ENCODE peak calls at places on chromosomes 7 and 10, in nine cellular contexts. One of them, this sample, is unnamed.
A peak's percentile ranks its signal among the peaks of the same experiment; 100 is the strongest.

GRCh38 chr10:93436577-93436976 is 45.6 kb downstream of the MYOF start:
- DNase-seq in T-helper 2 cell: no peak
- DNase-seq in heart left ventricle: no peak
- DNase-seq in stimulated activated CD8-positive, alpha-beta memory T cell treated with anti-CD3 and anti-CD28 coated beads, Interleukin-15, amount 100 ng/mL, for 1 hour: no peak
- DNase-seq in ovary: peak; percentile 69
- DNase-seq in NCI-H187: no peak
- DNase-seq in activated CD4-positive, alpha-beta T cell treated with anti-CD3 and anti-CD28 coated beads for 48 hours: no peak
- DNase-seq in activated T-cell treated with anti-CD3 and anti-CD28 coated beads for 1 hour: no peak
- DNase-seq in neuronal stem cell: no peak
- DNase-seq in this sample: no peak

GRCh38 chr7:127886248-127886647 is 145.0 kb downstream of the LRRC4 start:
- DNase-seq in ovary: no peak
- DNase-seq in stimulated activated CD8-positive, alpha-beta memory T cell treated with anti-CD3 and anti-CD28 coated beads, Interleukin-15, amount 100 ng/mL, for 1 hour: no peak
- DNase-seq in activated CD4-positive, alpha-beta T cell treated with anti-CD3 and anti-CD28 coated beads for 48 hours: no peak
- DNase-seq in T-helper 2 cell: no peak
- DNase-seq in NCI-H187: no peak
- DNase-seq in heart left ventricle: no peak
- DNase-seq in neuronal stem cell: no peak
- DNase-seq in activated T-cell treated with anti-CD3 and anti-CD28 coated beads for 1 hour: no peak
- DNase-seq in this sample: no peak

GRCh38 chr10:99394256-99394655 is 36.2 kb downstream of the GOT1 start:
- DNase-seq in NCI-H187: no peak
- DNase-seq in T-helper 2 cell: no peak
- DNase-seq in stimulated activated CD8-positive, alpha-beta memory T cell treated with anti-CD3 and anti-CD28 coated beads, Interleukin-15, amount 100 ng/mL, for 1 hour: no peak
- DNase-seq in ovary: no peak
- DNase-seq in heart left ventricle: no peak
- DNase-seq in activated T-cell treated with anti-CD3 and anti-CD28 coated beads for 1 hour: no peak
- DNase-seq in neuronal stem cell: no peak
- DNase-seq in activated CD4-positive, alpha-beta T cell treated with anti-CD3 and anti-CD28 coated beads for 48 hours: no peak
- DNase-seq in this sample: no peak

GRCh38 chr7:20665096-20665495 is 49.6 kb downstream of the ABCB5 start:
- DNase-seq in neuronal stem cell: no peak
- DNase-seq in stimulated activated CD8-positive, alpha-beta memory T cell treated with anti-CD3 and anti-CD28 coated beads, Interleukin-15, amount 100 ng/mL, for 1 hour: no peak
- DNase-seq in NCI-H187: no peak
- DNase-seq in ovary: no peak
- DNase-seq in T-helper 2 cell: no peak
- DNase-seq in activated T-cell treated with anti-CD3 and anti-CD28 coated beads for 1 hour: no peak
- DNase-seq in heart left ventricle: no peak
- DNase-seq in activated CD4-positive, alpha-beta T cell treated with anti-CD3 and anti-CD28 coated beads for 48 hours: no peak
- DNase-seq in this sample: no peak

GRCh38 chr7:43878867-43879266 is 9.6 kb upstream of the MRPS24 start:
- DNase-seq in activated CD4-positive, alpha-beta T cell treated with anti-CD3 and anti-CD28 coated beads for 48 hours: no peak
- DNase-seq in heart left ventricle: no peak
- DNase-seq in neuronal stem cell: no peak
- DNase-seq in stimulated activated CD8-positive, alpha-beta memory T cell treated with anti-CD3 and anti-CD28 coated beads, Interleukin-15, amount 100 ng/mL, for 1 hour: no peak
- DNase-seq in activated T-cell treated with anti-CD3 and anti-CD28 coated beads for 1 hour: no peak
- DNase-seq in T-helper 2 cell: no peak
- DNase-seq in NCI-H187: no peak
- DNase-seq in ovary: no peak
- DNase-seq in this sample: no peak

GRCh38 chr7:157211710-157212109 is 73.0 kb downstream of the UBE3C start:
- DNase-seq in T-helper 2 cell: no peak
- DNase-seq in activated CD4-positive, alpha-beta T cell treated with anti-CD3 and anti-CD28 coated beads for 48 hours: no peak
- DNase-seq in activated T-cell treated with anti-CD3 and anti-CD28 coated beads for 1 hour: no peak
- DNase-seq in heart left ventricle: no peak
- DNase-seq in ovary: no peak
- DNase-seq in NCI-H187: peak; percentile 37
- DNase-seq in stimulated activated CD8-positive, alpha-beta memory T cell treated with anti-CD3 and anti-CD28 coated beads, Interleukin-15, amount 100 ng/mL, for 1 hour: no peak
- DNase-seq in neuronal stem cell: no peak
- DNase-seq in this sample: no peak

GRCh38 chr7:154931906-154932305 is 71.0 kb downstream of the PAXIP1 start:
- DNase-seq in heart left ventricle: no peak
- DNase-seq in NCI-H187: no peak
- DNase-seq in neuronal stem cell: no peak
- DNase-seq in T-helper 2 cell: no peak
- DNase-seq in activated CD4-positive, alpha-beta T cell treated with anti-CD3 and anti-CD28 coated beads for 48 hours: no peak
- DNase-seq in ovary: no peak
- DNase-seq in stimulated activated CD8-positive, alpha-beta memory T cell treated with anti-CD3 and anti-CD28 coated beads, Interleukin-15, amount 100 ng/mL, for 1 hour: no peak
- DNase-seq in activated T-cell treated with anti-CD3 and anti-CD28 coated beads for 1 hour: no peak
- DNase-seq in this sample: no peak

GRCh38 chr10:79165068-79165467 is 96.3 kb downstream of the ZMIZ1 start:
- DNase-seq in NCI-H187: no peak
- DNase-seq in heart left ventricle: no peak
- DNase-seq in T-helper 2 cell: no peak
- DNase-seq in neuronal stem cell: no peak
- DNase-seq in ovary: no peak
- DNase-seq in stimulated activated CD8-positive, alpha-beta memory T cell treated with anti-CD3 and anti-CD28 coated beads, Interleukin-15, amount 100 ng/mL, for 1 hour: no peak
- DNase-seq in activated CD4-positive, alpha-beta T cell treated with anti-CD3 and anti-CD28 coated beads for 48 hours: no peak
- DNase-seq in activated T-cell treated with anti-CD3 and anti-CD28 coated beads for 1 hour: no peak
- DNase-seq in this sample: no peak

GRCh38 chr7:53059591-53059990 is 24.2 kb downstream of the POM121L12 start:
- DNase-seq in neuronal stem cell: no peak
- DNase-seq in activated T-cell treated with anti-CD3 and anti-CD28 coated beads for 1 hour: no peak
- DNase-seq in activated CD4-positive, alpha-beta T cell treated with anti-CD3 and anti-CD28 coated beads for 48 hours: no peak
- DNase-seq in heart left ventricle: no peak
- DNase-seq in stimulated activated CD8-positive, alpha-beta memory T cell treated with anti-CD3 and anti-CD28 coated beads, Interleukin-15, amount 100 ng/mL, for 1 hour: no peak
- DNase-seq in ovary: no peak
- DNase-seq in T-helper 2 cell: no peak
- DNase-seq in NCI-H187: no peak
- DNase-seq in this sample: no peak

GRCh38 chr10:115093776-115094361 is 704 bp downstream of the ATRNL1 start:
- DNase-seq in activated CD4-positive, alpha-beta T cell treated with anti-CD3 and anti-CD28 coated beads for 48 hours: peak; percentile 17
- DNase-seq in neuronal stem cell: peak; percentile 20
- DNase-seq in stimulated activated CD8-positive, alpha-beta memory T cell treated with anti-CD3 and anti-CD28 coated beads, Interleukin-15, amount 100 ng/mL, for 1 hour: no peak
- DNase-seq in ovary: peak; percentile 52
- DNase-seq in NCI-H187: no peak
- DNase-seq in activated T-cell treated with anti-CD3 and anti-CD28 coated beads for 1 hour: no peak
- DNase-seq in heart left ventricle: no peak
- DNase-seq in T-helper 2 cell: no peak
- DNase-seq in this sample: no peak

GRCh38 chr7:5064391-5065106 is 18.9 kb downstream of the RBAK start:
- DNase-seq in ovary: no peak
- DNase-seq in stimulated activated CD8-positive, alpha-beta memory T cell treated with anti-CD3 and anti-CD28 coated beads, Interleukin-15, amount 100 ng/mL, for 1 hour: no peak
- DNase-seq in activated T-cell treated with anti-CD3 and anti-CD28 coated beads for 1 hour: no peak
- DNase-seq in neuronal stem cell: no peak
- DNase-seq in activated CD4-positive, alpha-beta T cell treated with anti-CD3 and anti-CD28 coated beads for 48 hours: no peak
- DNase-seq in heart left ventricle: no peak
- DNase-seq in T-helper 2 cell: no peak
- DNase-seq in NCI-H187: no peak
- DNase-seq in this sample: no peak

GRCh38 chr7:118477026-118477425 is 252.5 kb downstream of the ANKRD7 start:
- DNase-seq in NCI-H187: no peak
- DNase-seq in stimulated activated CD8-positive, alpha-beta memory T cell treated with anti-CD3 and anti-CD28 coated beads, Interleukin-15, amount 100 ng/mL, for 1 hour: no peak
- DNase-seq in T-helper 2 cell: no peak
- DNase-seq in neuronal stem cell: no peak
- DNase-seq in heart left ventricle: no peak
- DNase-seq in activated CD4-positive, alpha-beta T cell treated with anti-CD3 and anti-CD28 coated beads for 48 hours: no peak
- DNase-seq in ovary: no peak
- DNase-seq in activated T-cell treated with anti-CD3 and anti-CD28 coated beads for 1 hour: no peak
- DNase-seq in this sample: no peak

GRCh38 chr10:95330966-95331453 is 40.2 kb upstream of the PDLIM1 start:
- DNase-seq in activated T-cell treated with anti-CD3 and anti-CD28 coated beads for 1 hour: no peak
- DNase-seq in heart left ventricle: no peak
- DNase-seq in activated CD4-positive, alpha-beta T cell treated with anti-CD3 and anti-CD28 coated beads for 48 hours: no peak
- DNase-seq in ovary: no peak
- DNase-seq in neuronal stem cell: no peak
- DNase-seq in stimulated activated CD8-positive, alpha-beta memory T cell treated with anti-CD3 and anti-CD28 coated beads, Interleukin-15, amount 100 ng/mL, for 1 hour: no peak
- DNase-seq in T-helper 2 cell: no peak
- DNase-seq in NCI-H187: no peak
- DNase-seq in this sample: no peak

GRCh38 chr7:767941-768729 is 41.1 kb upstream of the PRKAR1B start:
- DNase-seq in stimulated activated CD8-positive, alpha-beta memory T cell treated with anti-CD3 and anti-CD28 coated beads, Interleukin-15, amount 100 ng/mL, for 1 hour: no peak
- DNase-seq in T-helper 2 cell: peak; percentile 28
- DNase-seq in neuronal stem cell: no peak
- DNase-seq in heart left ventricle: peak; percentile 60
- DNase-seq in ovary: peak; percentile 88
- DNase-seq in activated T-cell treated with anti-CD3 and anti-CD28 coated beads for 1 hour: no peak
- DNase-seq in activated CD4-positive, alpha-beta T cell treated with anti-CD3 and anti-CD28 coated beads for 48 hours: peak; percentile 54
- DNase-seq in NCI-H187: peak; percentile 78
- DNase-seq in this sample: no peak

GRCh38 chr7:154892459-154892858 is 110.5 kb downstream of the PAXIP1 start:
- DNase-seq in neuronal stem cell: no peak
- DNase-seq in NCI-H187: no peak
- DNase-seq in stimulated activated CD8-positive, alpha-beta memory T cell treated with anti-CD3 and anti-CD28 coated beads, Interleukin-15, amount 100 ng/mL, for 1 hour: no peak
- DNase-seq in ovary: no peak
- DNase-seq in T-helper 2 cell: no peak
- DNase-seq in activated T-cell treated with anti-CD3 and anti-CD28 coated beads for 1 hour: no peak
- DNase-seq in heart left ventricle: no peak
- DNase-seq in activated CD4-positive, alpha-beta T cell treated with anti-CD3 and anti-CD28 coated beads for 48 hours: peak; percentile 9
- DNase-seq in this sample: no peak

GRCh38 chr7:153386581-153386980 is 627.0 kb downstream of the ACTR3B start:
- DNase-seq in neuronal stem cell: no peak
- DNase-seq in activated CD4-positive, alpha-beta T cell treated with anti-CD3 and anti-CD28 coated beads for 48 hours: no peak
- DNase-seq in T-helper 2 cell: no peak
- DNase-seq in heart left ventricle: no peak
- DNase-seq in stimulated activated CD8-positive, alpha-beta memory T cell treated with anti-CD3 and anti-CD28 coated beads, Interleukin-15, amount 100 ng/mL, for 1 hour: no peak
- DNase-seq in NCI-H187: no peak
- DNase-seq in ovary: no peak
- DNase-seq in activated T-cell treated with anti-CD3 and anti-CD28 coated beads for 1 hour: no peak
- DNase-seq in this sample: no peak

GRCh38 chr10:132911712-132912097 is 30.7 kb downstream of the CFAP46 start:
- DNase-seq in heart left ventricle: no peak
- DNase-seq in stimulated activated CD8-positive, alpha-beta memory T cell treated with anti-CD3 and anti-CD28 coated beads, Interleukin-15, amount 100 ng/mL, for 1 hour: no peak
- DNase-seq in neuronal stem cell: no peak
- DNase-seq in NCI-H187: no peak
- DNase-seq in ovary: no peak
- DNase-seq in activated CD4-positive, alpha-beta T cell treated with anti-CD3 and anti-CD28 coated beads for 48 hours: no peak
- DNase-seq in T-helper 2 cell: no peak
- DNase-seq in activated T-cell treated with anti-CD3 and anti-CD28 coated beads for 1 hour: no peak
- DNase-seq in this sample: no peak

GRCh38 chr7:98911936-98912335 is 33.6 kb downstream of the TRRAP start:
- DNase-seq in T-helper 2 cell: no peak
- DNase-seq in ovary: no peak
- DNase-seq in NCI-H187: no peak
- DNase-seq in activated T-cell treated with anti-CD3 and anti-CD28 coated beads for 1 hour: no peak
- DNase-seq in neuronal stem cell: no peak
- DNase-seq in activated CD4-positive, alpha-beta T cell treated with anti-CD3 and anti-CD28 coated beads for 48 hours: no peak
- DNase-seq in stimulated activated CD8-positive, alpha-beta memory T cell treated with anti-CD3 and anti-CD28 coated beads, Interleukin-15, amount 100 ng/mL, for 1 hour: no peak
- DNase-seq in heart left ventricle: no peak
- DNase-seq in this sample: no peak

GRCh38 chr10:69663548-69663947 is 33.5 kb downstream of the FAM241B start:
- DNase-seq in neuronal stem cell: no peak
- DNase-seq in stimulated activated CD8-positive, alpha-beta memory T cell treated with anti-CD3 and anti-CD28 coated beads, Interleukin-15, amount 100 ng/mL, for 1 hour: no peak
- DNase-seq in activated T-cell treated with anti-CD3 and anti-CD28 coated beads for 1 hour: no peak
- DNase-seq in NCI-H187: no peak
- DNase-seq in T-helper 2 cell: no peak
- DNase-seq in activated CD4-positive, alpha-beta T cell treated with anti-CD3 and anti-CD28 coated beads for 48 hours: no peak
- DNase-seq in ovary: no peak
- DNase-seq in heart left ventricle: no peak
- DNase-seq in this sample: no peak

GRCh38 chr10:62818426-62819011 is 2.4 kb upstream of the EGR2 start:
- DNase-seq in activated T-cell treated with anti-CD3 and anti-CD28 coated beads for 1 hour: peak; percentile 42
- DNase-seq in NCI-H187: no peak
- DNase-seq in T-helper 2 cell: peak; percentile 27
- DNase-seq in stimulated activated CD8-positive, alpha-beta memory T cell treated with anti-CD3 and anti-CD28 coated beads, Interleukin-15, amount 100 ng/mL, for 1 hour: no peak
- DNase-seq in heart left ventricle: peak; percentile 44
- DNase-seq in ovary: no peak
- DNase-seq in activated CD4-positive, alpha-beta T cell treated with anti-CD3 and anti-CD28 coated beads for 48 hours: peak; percentile 76
- DNase-seq in neuronal stem cell: peak; percentile 53
- DNase-seq in this sample: peak; percentile 47

GRCh38 chr10:4352566-4352961 is 473.4 kb upstream of the AKR1E2 start:
- DNase-seq in activated CD4-positive, alpha-beta T cell treated with anti-CD3 and anti-CD28 coated beads for 48 hours: no peak
- DNase-seq in heart left ventricle: peak; percentile 40
- DNase-seq in neuronal stem cell: no peak
- DNase-seq in NCI-H187: no peak
- DNase-seq in stimulated activated CD8-positive, alpha-beta memory T cell treated with anti-CD3 and anti-CD28 coated beads, Interleukin-15, amount 100 ng/mL, for 1 hour: no peak
- DNase-seq in activated T-cell treated with anti-CD3 and anti-CD28 coated beads for 1 hour: no peak
- DNase-seq in ovary: no peak
- DNase-seq in T-helper 2 cell: no peak
- DNase-seq in this sample: no peak

GRCh38 chr10:112732277-112732891 is 217.7 kb upstream of the TCF7L2 start:
- DNase-seq in neuronal stem cell: peak; percentile 57
- DNase-seq in ovary: no peak
- DNase-seq in activated CD4-positive, alpha-beta T cell treated with anti-CD3 and anti-CD28 coated beads for 48 hours: no peak
- DNase-seq in heart left ventricle: peak; percentile 37
- DNase-seq in stimulated activated CD8-positive, alpha-beta memory T cell treated with anti-CD3 and anti-CD28 coated beads, Interleukin-15, amount 100 ng/mL, for 1 hour: no peak
- DNase-seq in NCI-H187: peak; percentile 28
- DNase-seq in T-helper 2 cell: no peak
- DNase-seq in activated T-cell treated with anti-CD3 and anti-CD28 coated beads for 1 hour: no peak
- DNase-seq in this sample: no peak

GRCh38 chr10:114584419-114584818 is 73.7 kb downstream of the ABLIM1 start:
- DNase-seq in activated T-cell treated with anti-CD3 and anti-CD28 coated beads for 1 hour: no peak
- DNase-seq in stimulated activated CD8-positive, alpha-beta memory T cell treated with anti-CD3 and anti-CD28 coated beads, Interleukin-15, amount 100 ng/mL, for 1 hour: no peak
- DNase-seq in ovary: no peak
- DNase-seq in heart left ventricle: no peak
- DNase-seq in T-helper 2 cell: no peak
- DNase-seq in NCI-H187: no peak
- DNase-seq in activated CD4-positive, alpha-beta T cell treated with anti-CD3 and anti-CD28 coated beads for 48 hours: no peak
- DNase-seq in neuronal stem cell: no peak
- DNase-seq in this sample: no peak

GRCh38 chr10:61063911-61064310 is 119.9 kb upstream of the RHOBTB1 start:
- DNase-seq in NCI-H187: no peak
- DNase-seq in activated CD4-positive, alpha-beta T cell treated with anti-CD3 and anti-CD28 coated beads for 48 hours: no peak
- DNase-seq in neuronal stem cell: no peak
- DNase-seq in stimulated activated CD8-positive, alpha-beta memory T cell treated with anti-CD3 and anti-CD28 coated beads, Interleukin-15, amount 100 ng/mL, for 1 hour: no peak
- DNase-seq in activated T-cell treated with anti-CD3 and anti-CD28 coated beads for 1 hour: no peak
- DNase-seq in heart left ventricle: no peak
- DNase-seq in T-helper 2 cell: no peak
- DNase-seq in ovary: no peak
- DNase-seq in this sample: no peak

GRCh38 chr7:45881759-45882464 is 6.4 kb upstream of the IGFBP1 start:
- DNase-seq in activated CD4-positive, alpha-beta T cell treated with anti-CD3 and anti-CD28 coated beads for 48 hours: no peak
- DNase-seq in stimulated activated CD8-positive, alpha-beta memory T cell treated with anti-CD3 and anti-CD28 coated beads, Interleukin-15, amount 100 ng/mL, for 1 hour: no peak
- DNase-seq in ovary: peak; percentile 27
- DNase-seq in T-helper 2 cell: no peak
- DNase-seq in NCI-H187: no peak
- DNase-seq in activated T-cell treated with anti-CD3 and anti-CD28 coated beads for 1 hour: no peak
- DNase-seq in neuronal stem cell: no peak
- DNase-seq in heart left ventricle: no peak
- DNase-seq in this sample: no peak

GRCh38 chr7:157097569-157097968 is 41.2 kb upstream of the UBE3C start:
- DNase-seq in neuronal stem cell: no peak
- DNase-seq in ovary: no peak
- DNase-seq in activated T-cell treated with anti-CD3 and anti-CD28 coated beads for 1 hour: no peak
- DNase-seq in activated CD4-positive, alpha-beta T cell treated with anti-CD3 and anti-CD28 coated beads for 48 hours: no peak
- DNase-seq in heart left ventricle: no peak
- DNase-seq in stimulated activated CD8-positive, alpha-beta memory T cell treated with anti-CD3 and anti-CD28 coated beads, Interleukin-15, amount 100 ng/mL, for 1 hour: no peak
- DNase-seq in NCI-H187: peak; percentile 78
- DNase-seq in T-helper 2 cell: no peak
- DNase-seq in this sample: no peak

GRCh38 chr10:43998021-43998809 is 349.5 kb upstream of the ZNF32 start:
- DNase-seq in NCI-H187: no peak
- DNase-seq in activated CD4-positive, alpha-beta T cell treated with anti-CD3 and anti-CD28 coated beads for 48 hours: no peak
- DNase-seq in T-helper 2 cell: no peak
- DNase-seq in neuronal stem cell: no peak
- DNase-seq in activated T-cell treated with anti-CD3 and anti-CD28 coated beads for 1 hour: no peak
- DNase-seq in ovary: no peak
- DNase-seq in stimulated activated CD8-positive, alpha-beta memory T cell treated with anti-CD3 and anti-CD28 coated beads, Interleukin-15, amount 100 ng/mL, for 1 hour: no peak
- DNase-seq in heart left ventricle: no peak
- DNase-seq in this sample: no peak

GRCh38 chr7:2409745-2410414 is 6.5 kb downstream of the CHST12 start:
- DNase-seq in stimulated activated CD8-positive, alpha-beta memory T cell treated with anti-CD3 and anti-CD28 coated beads, Interleukin-15, amount 100 ng/mL, for 1 hour: no peak
- DNase-seq in activated CD4-positive, alpha-beta T cell treated with anti-CD3 and anti-CD28 coated beads for 48 hours: no peak
- DNase-seq in ovary: no peak
- DNase-seq in neuronal stem cell: no peak
- DNase-seq in T-helper 2 cell: no peak
- DNase-seq in NCI-H187: no peak
- DNase-seq in heart left ventricle: no peak
- DNase-seq in activated T-cell treated with anti-CD3 and anti-CD28 coated beads for 1 hour: no peak
- DNase-seq in this sample: no peak

GRCh38 chr10:37700886-37701780 is 156.3 kb downstream of the ZNF248 start:
- DNase-seq in NCI-H187: no peak
- DNase-seq in heart left ventricle: no peak
- DNase-seq in activated T-cell treated with anti-CD3 and anti-CD28 coated beads for 1 hour: no peak
- DNase-seq in T-helper 2 cell: no peak
- DNase-seq in stimulated activated CD8-positive, alpha-beta memory T cell treated with anti-CD3 and anti-CD28 coated beads, Interleukin-15, amount 100 ng/mL, for 1 hour: no peak
- DNase-seq in neuronal stem cell: no peak
- DNase-seq in activated CD4-positive, alpha-beta T cell treated with anti-CD3 and anti-CD28 coated beads for 48 hours: no peak
- DNase-seq in ovary: no peak
- DNase-seq in this sample: no peak

GRCh38 chr7:116339564-116339963 is 129.2 kb downstream of the TES start:
- DNase-seq in activated CD4-positive, alpha-beta T cell treated with anti-CD3 and anti-CD28 coated beads for 48 hours: no peak
- DNase-seq in T-helper 2 cell: no peak
- DNase-seq in neuronal stem cell: no peak
- DNase-seq in stimulated activated CD8-positive, alpha-beta memory T cell treated with anti-CD3 and anti-CD28 coated beads, Interleukin-15, amount 100 ng/mL, for 1 hour: no peak
- DNase-seq in ovary: no peak
- DNase-seq in activated T-cell treated with anti-CD3 and anti-CD28 coated beads for 1 hour: no peak
- DNase-seq in NCI-H187: no peak
- DNase-seq in heart left ventricle: no peak
- DNase-seq in this sample: no peak

GRCh38 chr7:5183155-5183554 is 6.9 kb upstream of the WIPI2 start:
- DNase-seq in activated T-cell treated with anti-CD3 and anti-CD28 coated beads for 1 hour: no peak
- DNase-seq in NCI-H187: no peak
- DNase-seq in activated CD4-positive, alpha-beta T cell treated with anti-CD3 and anti-CD28 coated beads for 48 hours: no peak
- DNase-seq in stimulated activated CD8-positive, alpha-beta memory T cell treated with anti-CD3 and anti-CD28 coated beads, Interleukin-15, amount 100 ng/mL, for 1 hour: no peak
- DNase-seq in heart left ventricle: no peak
- DNase-seq in T-helper 2 cell: no peak
- DNase-seq in ovary: no peak
- DNase-seq in neuronal stem cell: no peak
- DNase-seq in this sample: no peak